ENCODE peak calls at places on chromosomes 5 and 9, in six cellular contexts. A is GM12878, X is HepG2, K is SK-N-SH, I is H1, B is K562. N is an unnamed sample.

GRCh38 chr9:93960221-93960970 is 5.2 kb upstream of the BARX1 start:
- DNase-seq in K (peak; percentile 60), B (no peak), I (no peak), A (no peak), X (no peak), N (no peak)

GRCh38 chr5:149443210-149443609 is 64.1 kb upstream of the IL17B start:
- DNase-seq in X (no peak), K (no peak), B (no peak), I (no peak), A (no peak), N (no peak)

GRCh38 chr5:140251527-140251973 is 51.4 kb downstream of the PFDN1 start:
- DNase-seq in I (no peak), A (peak; percentile 61), K (no peak), B (no peak), X (no peak), N (peak; percentile 67)

GRCh38 chr9:126861707-126862460 is 1.4 kb downstream of the ZBTB34 start:
- DNase-seq in A (no peak), I (no peak), X (no peak), K (no peak), B (peak; percentile 33), N (no peak)

GRCh38 chr9:128203024-128203841 is at the start of gene DNM1:
- DNase-seq in I (no peak), K (peak; percentile 99), X (no peak), A (no peak), B (peak; percentile 100), N (no peak)

GRCh38 chr9:121350993-121351561 is 19.0 kb downstream of the STOM start:
- DNase-seq in B (peak; percentile 28), X (no peak), I (no peak), K (peak; percentile 49), A (no peak), N (peak; percentile 38)

GRCh38 chr5:61311836-61312808 is 19.9 kb upstream of the ZSWIM6 start:
- DNase-seq in K (no peak), B (no peak), X (no peak), A (no peak), I (no peak), N (no peak)

GRCh38 chr9:107711528-107711927 is 222.0 kb upstream of the KLF4 start:
- DNase-seq in K (peak; percentile 25), I (no peak), B (no peak), A (no peak), X (no peak), N (peak; percentile 88)

GRCh38 chr9:21455320-21455719 is 15.1 kb downstream of the IFNA1 start:
- DNase-seq in A (no peak), I (no peak), B (no peak), K (peak; percentile 8), X (peak; percentile 17), N (peak; percentile 23)

GRCh38 chr5:96338089-96338488 is 95.0 kb downstream of the PCSK1 start:
- DNase-seq in I (no peak), K (no peak), X (no peak), B (no peak), A (no peak), N (no peak)

GRCh38 chr5:120228262-120229031 is 235.7 kb upstream of the PRR16 start:
- DNase-seq in A (no peak), I (no peak), K (no peak), B (no peak), X (peak; percentile 1), N (peak; percentile 2)

GRCh38 chr5:74313896-74314295 is 326.6 kb downstream of the ENC1 start:
- DNase-seq in I (no peak), K (no peak), X (no peak), A (no peak), B (no peak), N (no peak)

GRCh38 chr5:165630211-165630866 is 2124.9 kb downstream of the MAT2B start:
- DNase-seq in A (peak; percentile 2), I (peak; percentile 31), B (peak; percentile 32), X (peak; percentile 46), K (peak; percentile 69), N (no peak)

GRCh38 chr5:150542933-150543445 is 35.1 kb downstream of the NDST1 start:
- DNase-seq in B (no peak), A (no peak), K (no peak), X (peak; percentile 98), I (no peak), N (no peak)

GRCh38 chr5:158802941-158803341 is 296.8 kb downstream of the EBF1 start:
- DNase-seq in X (no peak), K (no peak), A (no peak), B (no peak), I (no peak), N (no peak)

GRCh38 chr5:18394154-18394804 is 760.0 kb downstream of the TAF11L14 start:
- DNase-seq in K (peak; percentile 58), I (peak; percentile 71), X (peak; percentile 15), B (peak; percentile 50), A (no peak), N (no peak)

GRCh38 chr9:15909297-15909696 is 356.5 kb downstream of the CCDC171 start:
- DNase-seq in X (no peak), K (no peak), B (no peak), A (no peak), I (no peak), N (no peak)

GRCh38 chr9:107982735-107983134 is 493.2 kb upstream of the KLF4 start:
- DNase-seq in X (no peak), I (no peak), K (no peak), A (no peak), B (no peak), N (no peak)

GRCh38 chr5:65927497-65928340 is 1.3 kb downstream of the ERBIN start:
- DNase-seq in I (no peak), A (no peak), B (peak; percentile 14), K (peak; percentile 45), X (peak; percentile 52), N (no peak)

GRCh38 chr5:73032635-73033034 is 76.8 kb downstream of the FCHO2 start:
- DNase-seq in K (no peak), I (no peak), A (no peak), X (no peak), B (no peak), N (no peak)

GRCh38 chr5:58149345-58149744 is 310.5 kb downstream of the PLK2 start:
- DNase-seq in X (no peak), I (no peak), A (no peak), K (no peak), B (no peak), N (no peak)

GRCh38 chr5:149409268-149409948 is 30.3 kb upstream of the IL17B start:
- DNase-seq in X (no peak), I (no peak), A (no peak), B (no peak), K (no peak), N (no peak)

GRCh38 chr9:69097923-69098593 is 62.5 kb downstream of the FXN start:
- DNase-seq in I (no peak), B (no peak), A (no peak), K (no peak), X (no peak), N (no peak)

GRCh38 chr5:52017567-52017966 is 634.3 kb downstream of the ISL1 start:
- DNase-seq in X (no peak), B (no peak), A (no peak), K (no peak), I (no peak), N (no peak)

GRCh38 chr9:1057910-1058309 is 7.8 kb downstream of the DMRT2 start:
- DNase-seq in A (no peak), K (no peak), B (no peak), X (no peak), I (no peak), N (no peak)

GRCh38 chr5:151151793-151152192 is 5.8 kb downstream of the ANXA6 start:
- DNase-seq in K (no peak), I (no peak), B (no peak), A (peak; percentile 61), X (no peak), N (no peak)

DNA sequence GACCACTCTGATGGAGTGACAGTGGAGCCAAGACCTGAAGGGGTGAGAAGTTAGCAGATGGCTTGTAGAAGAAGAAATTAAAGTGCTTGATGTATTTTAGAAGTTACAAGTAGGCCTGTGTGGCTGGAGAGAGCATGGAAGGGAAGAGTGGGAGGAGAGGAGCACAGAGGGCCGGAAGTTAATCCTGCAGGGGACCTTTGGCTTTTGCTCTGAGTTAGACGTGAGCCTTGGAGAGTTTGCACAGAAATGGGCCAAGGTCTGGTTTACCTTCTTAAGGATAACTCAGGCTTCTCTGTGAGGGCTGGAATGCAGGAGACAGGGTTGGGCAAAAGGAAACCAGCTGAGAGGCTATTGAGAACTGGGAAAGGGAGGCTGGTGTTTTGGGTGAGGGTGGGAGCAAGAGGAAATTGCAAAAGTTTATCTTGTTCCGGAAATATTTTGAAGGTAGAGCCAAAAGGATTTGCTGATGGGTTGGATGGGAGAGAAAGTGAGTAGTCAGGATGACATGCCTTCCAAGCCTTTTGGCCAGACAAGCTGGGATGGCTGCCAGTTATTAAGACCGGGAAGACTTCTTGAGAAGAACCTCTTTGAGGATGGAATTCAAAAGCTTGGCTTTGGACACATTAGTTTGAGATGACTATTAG is 17.5 kb upstream of the F2RL1 start:
- DNase-seq in B (no peak), X (no peak), I (no peak), K (no peak), A (no peak), N (peak; percentile 59)
- TF ChIP-seq YY1 in B (no peak), X (no peak), I (no peak), K (no peak), A (no peak), N (no peak)

GRCh38 chr5:144170276-144171024 is at the start of the genes KCTD16 and YIPF5:
- DNase-seq in I (peak; percentile 91), B (peak; percentile 97), K (peak; percentile 95), X (peak; percentile 94), A (peak; percentile 96), N (peak; percentile 92)
- H3K27ac ChIP-seq in I (peak within 1 kb of the TSS; percentile 54), B (peak within 1 kb of the TSS; percentile 87), K (peak within 1 kb of the TSS; percentile 84), X (peak within 1 kb of the TSS; percentile 79), A (peak within 1 kb of the TSS; percentile 87), N (peak within 1 kb of the TSS; percentile 19)

DNA sequence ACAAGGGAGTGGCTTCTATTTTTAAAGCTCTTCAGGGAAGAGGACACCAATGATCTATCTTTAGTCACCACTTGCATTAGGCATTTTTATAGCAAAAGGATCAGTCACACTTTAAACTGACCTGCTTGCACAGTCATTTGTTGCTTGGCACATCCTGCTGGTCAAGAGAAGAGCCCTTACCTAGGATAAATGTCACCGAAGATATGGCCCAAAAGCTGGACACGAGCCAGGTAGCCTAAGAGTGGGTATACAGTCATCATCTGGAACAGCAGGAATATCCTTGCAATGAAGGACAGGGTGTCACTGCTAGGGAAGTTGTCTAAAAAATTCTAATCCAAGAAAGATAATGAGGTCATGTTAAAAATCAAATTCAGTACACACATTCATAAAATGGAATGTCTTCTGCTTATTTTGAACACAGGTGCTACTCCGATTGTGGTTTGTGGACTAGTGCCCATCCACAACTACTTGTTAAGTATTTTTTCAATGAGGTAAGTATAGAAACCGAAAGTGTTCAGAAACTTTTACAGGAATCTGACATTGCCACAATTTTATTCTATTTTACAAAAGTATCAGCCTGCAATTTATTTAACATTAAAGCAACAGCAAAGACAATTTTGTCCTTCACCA is 78.4 kb downstream of the SLC38A9 start:
- DNase-seq in B (no peak), X (no peak), I (no peak), A (no peak), K (no peak), N (peak; percentile 13)
- TF ChIP-seq YY1 in B (no peak), X (no peak), I (no peak), A (no peak), K (no peak), N (no peak)

DNA sequence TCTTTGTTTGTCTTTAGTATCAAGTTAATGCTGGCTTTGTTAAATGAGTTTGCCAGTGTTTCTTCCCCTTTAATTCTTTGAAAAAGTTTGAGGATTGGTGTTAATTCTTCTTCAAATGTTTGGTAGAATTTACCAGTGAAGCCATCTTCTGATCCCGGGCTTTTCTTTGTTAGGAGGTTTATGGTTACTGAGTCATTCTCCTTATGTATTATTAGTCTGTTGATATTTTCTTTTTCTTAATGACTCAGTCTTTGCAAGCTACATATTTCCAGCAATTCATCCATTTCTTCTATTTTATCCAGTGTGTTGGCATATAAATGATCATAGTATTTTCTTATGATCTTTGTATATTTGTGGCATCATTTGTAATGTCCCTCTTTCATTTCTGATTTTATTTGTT is 74.5 kb upstream of the SPINK5 start:
- DNase-seq in K (no peak), B (no peak), A (no peak), X (no peak), I (no peak), N (no peak)
- H3K27ac ChIP-seq in K (no peak overlapping the region), B (no peak overlapping the region), A (no peak overlapping the region), X (no peak overlapping the region), I (no peak overlapping the region), N (no peak overlapping the region)

N was measured in HCT116.